ENCODE peak calls at places on chromosome 6, in five cellular contexts. C, X, R, M and E are unnamed samples.

GRCh38 chr6:134031696-134032255 is 20.6 kb downstream of the SLC2A12 start:
- DNase-seq in C (peak; percentile 41), X (no peak), R (no peak), M (no peak), E (no peak)

GRCh38 chr6:12602951-12603710 is 113.4 kb upstream of the PHACTR1 start:
- DNase-seq in C (peak; percentile 71), X (peak; percentile 33), R (peak; percentile 4), M (no peak), E (peak; percentile 61)

GRCh38 chr6:126919947-126920346 is 198.5 kb upstream of the RSPO3 start:
- DNase-seq in C (peak; percentile 35), X (peak; percentile 95), R (no peak), M (no peak), E (no peak)

GRCh38 chr6:26223677-26224546 is 136.7 kb downstream of the HFE start:
- DNase-seq in C (peak; percentile 97), X (no peak), R (no peak), M (no peak), E (peak; percentile 98)

GRCh38 chr6:17923401-17923863 is 64.0 kb downstream of the KIF13A start:
- DNase-seq in C (no peak), X (no peak), R (no peak), M (no peak), E (no peak)

GRCh38 chr6:29748391-29749352 is 25.4 kb downstream of the HLA-F start:
- DNase-seq in C (peak; percentile 88), X (peak; percentile 50), R (peak; percentile 69), M (peak; percentile 58), E (peak; percentile 91)

GRCh38 chr6:80607814-80608391 is 501.4 kb downstream of the BCKDHB start:
- DNase-seq in C (peak; percentile 81), X (peak; percentile 75), R (no peak), M (no peak), E (no peak)

GRCh38 chr6:4775591-4776492 is at the start of gene CDYL:
- DNase-seq in C (peak; percentile 85), X (peak; percentile 30), R (peak; percentile 88), M (peak; percentile 83), E (peak; percentile 90)

GRCh38 chr6:130215526-130215925 is 7.2 kb downstream of the SAMD3 start:
- DNase-seq in C (no peak), X (no peak), R (no peak), M (no peak), E (no peak)

GRCh38 chr6:73640179-73640750 is 13.5 kb downstream of the SLC17A5 start:
- DNase-seq in C (no peak), X (no peak), R (no peak), M (no peak), E (no peak)

GRCh38 chr6:36029464-36029863 is 1.9 kb downstream of the MAPK14 start:
- DNase-seq in C (peak; percentile 51), X (peak; percentile 53), R (no peak), M (no peak), E (peak; percentile 4)